ENCODE peak calls at places on chromosomes 16 and 17, in seven cellular contexts. T is ovary, Q is stomach, X is psoas muscle, K is OCI-LY7, B is neural progenitor cell, R is cardiac muscle cell. Y is an unnamed sample.

GRCh38 chr16:24013733-24014645 is 178.2 kb downstream of the PRKCB start:
- DNase-seq in T (no peak), Q (peak; percentile 31), X (no peak), K (peak; percentile 100), B (no peak), R (no peak), Y (no peak)

GRCh38 chr16:87375426-87376135 is 8.0 kb downstream of the FBXO31 start:
- DNase-seq in T (no peak), Q (no peak), X (peak; percentile 75), K (no peak), B (peak; percentile 1), R (no peak), Y (peak; percentile 70)

GRCh38 chr16:60225541-60225940 is 1491.4 kb upstream of the GOT2 start:
- DNase-seq in T (no peak), Q (no peak), X (no peak), K (no peak), B (peak; percentile 70), R (no peak), Y (no peak)

GRCh38 chr16:67672739-67673662 is 6.4 kb downstream of the C16orf86 start:
- DNase-seq in T (peak; percentile 72), Q (peak; percentile 75), X (peak; percentile 82), K (peak; percentile 80), B (peak; percentile 80), R (peak; percentile 84), Y (peak; percentile 49)

GRCh38 chr17:44556114-44556853 is 1.0 kb upstream of the FZD2 start:
- DNase-seq in T (peak; percentile 45), Q (peak; percentile 29), X (no peak), K (peak; percentile 85), B (peak; percentile 98), R (peak; percentile 71), Y (peak; percentile 35)

GRCh38 chr17:14330492-14330920 is 29.6 kb downstream of the HS3ST3B1 start:
- DNase-seq in T (no peak), Q (no peak), X (no peak), K (no peak), B (peak; percentile 80), R (peak; percentile 78), Y (no peak)

GRCh38 chr16:11792404-11793260 is 4.4 kb downstream of the ZC3H7A start:
- DNase-seq in T (no peak), Q (peak; percentile 53), X (peak; percentile 73), K (no peak), B (no peak), R (no peak), Y (no peak)

GRCh38 chr17:53353919-53354351 is 468.8 kb upstream of the KIF2B start:
- DNase-seq in T (no peak), Q (peak; percentile 52), X (no peak), K (no peak), B (no peak), R (peak; percentile 6), Y (no peak)

GRCh38 chr17:56786989-56787482 is 46.7 kb downstream of the C17orf67 start:
- DNase-seq in T (no peak), Q (no peak), X (no peak), K (peak; percentile 6), B (no peak), R (peak; percentile 84), Y (peak; percentile 99)

GRCh38 chr16:7805997-7806396 is 473.4 kb downstream of the RBFOX1 start:
- DNase-seq in T (no peak), Q (no peak), X (no peak), K (no peak), B (no peak), R (no peak), Y (no peak)

GRCh38 chr16:27258241-27258734 is 10.3 kb downstream of the NSMCE1 start:
- DNase-seq in T (no peak), Q (no peak), X (no peak), K (no peak), B (no peak), R (peak; percentile 13), Y (peak; percentile 71)

GRCh38 chr17:66459811-66460270 is 157.4 kb downstream of the PRKCA start:
- DNase-seq in T (peak; percentile 58), Q (peak; percentile 48), X (no peak), K (no peak), B (no peak), R (peak; percentile 99), Y (peak; percentile 88)

GRCh38 chr16:67544844-67545664 is 16.4 kb downstream of the RIPOR1 start:
- DNase-seq in T (no peak), Q (no peak), X (peak; percentile 47), K (peak; percentile 77), B (no peak), R (no peak), Y (no peak)

GRCh38 chr17:63911041-63911635 is at the start of gene CSHL1:
- DNase-seq in T (no peak), Q (no peak), X (no peak), K (no peak), B (no peak), R (no peak), Y (no peak)

GRCh38 chr17:80252871-80253270 is 7.8 kb upstream of the RNF213 start:
- DNase-seq in T (no peak), Q (peak; percentile 83), X (peak; percentile 75), K (peak; percentile 84), B (peak; percentile 70), R (peak; percentile 33), Y (peak; percentile 48)

GRCh38 chr17:55238931-55239297 is 25.8 kb upstream of the HLF start:
- DNase-seq in T (peak; percentile 25), Q (no peak), X (no peak), K (no peak), B (peak; percentile 42), R (no peak), Y (no peak)

GRCh38 chr16:12628526-12628925 is 175.2 kb downstream of the CPPED1 start:
- DNase-seq in T (no peak), Q (no peak), X (no peak), K (no peak), B (no peak), R (no peak), Y (no peak)

GRCh38 chr17:82356845-82357355 is 2.1 kb upstream of the TEX19 start:
- DNase-seq in T (no peak), Q (no peak), X (no peak), K (peak; percentile 67), B (peak; percentile 40), R (no peak), Y (no peak)

GRCh38 chr17:29584452-29585079 is 4.9 kb downstream of the GIT1 start:
- DNase-seq in T (no peak), Q (no peak), X (peak; percentile 78), K (peak; percentile 45), B (no peak), R (no peak), Y (no peak)

GRCh38 chr17:29587591-29587990 is 1.9 kb downstream of the GIT1 start:
- DNase-seq in T (peak; percentile 19), Q (no peak), X (no peak), K (no peak), B (peak; percentile 79), R (no peak), Y (no peak)

GRCh38 chr17:29586676-29587469 is 2.6 kb downstream of the GIT1 start:
- DNase-seq in T (peak; percentile 20), Q (no peak), X (no peak), K (no peak), B (no peak), R (no peak), Y (no peak)

GRCh38 chr17:29583324-29584248 is 5.9 kb downstream of the GIT1 start:
- DNase-seq in T (no peak), Q (no peak), X (peak; percentile 51), K (no peak), B (no peak), R (no peak), Y (peak; percentile 94)

GRCh38 chr17:29585080-29585751 is 4.2 kb downstream of the GIT1 start:
- DNase-seq in T (no peak), Q (no peak), X (peak; percentile 53), K (peak; percentile 51), B (no peak), R (peak; percentile 45), Y (no peak)
- TF ChIP-seq CTCF in T (no peak), Q (no peak), X (no peak), K (peak; percentile 78), B (peak; percentile 38), R (peak; percentile 38), Y (peak; percentile 42)

GRCh38 chr16:290015-290680 is 7.2 kb downstream of the PDIA2 start:
- DNase-seq in T (no peak), Q (no peak), X (no peak), K (no peak), B (no peak), R (no peak), Y (no peak)
- H3K36me3 ChIP-seq in T (no peaks in the 10 kb centered on the region), Q (peaks cover 80% of the 10 kb centered on the region), X (peaks cover 60% of the 10 kb centered on the region), K (no peaks in the 10 kb centered on the region), B (no peaks in the 10 kb centered on the region), R (peaks cover 14% of the 10 kb centered on the region), Y (peaks cover 38% of the 10 kb centered on the region)

GRCh38 chr16:14003119-14003570 is 68.0 kb upstream of the MRTFB start:
- DNase-seq in T (peak; percentile 59), Q (no peak), X (peak; percentile 74), K (peak; percentile 24), B (peak; percentile 83), R (peak; percentile 76), Y (peak; percentile 87)
- TF ChIP-seq CTCF in T (no peak), Q (no peak), X (no peak), K (no peak), B (peak; percentile 10), R (no peak), Y (peak; percentile 25)

GRCh38 chr17:17535957-17536356 is 39.8 kb upstream of the RASD1 start:
- DNase-seq in T (no peak), Q (peak; percentile 91), X (peak; percentile 96), K (no peak), B (no peak), R (no peak), Y (peak; percentile 27)
- H3K36me3 ChIP-seq in T (no peaks in the 10 kb centered on the region), Q (no peaks in the 10 kb centered on the region), X (no peaks in the 10 kb centered on the region), K (no peaks in the 10 kb centered on the region), B (no peaks in the 10 kb centered on the region), R (no peaks in the 10 kb centered on the region), Y (no peaks in the 10 kb centered on the region)

Y was measured in bronchial epithelial cell.